ENCODE peak calls at places on chromosomes 1 and 21, in seven cellular contexts. M is AG08396; P is CD8-positive, alpha-beta memory T cell; B is cardiac fibroblast; T is activated T-cell treated with anti-CD3 and anti-CD28 coated beads for 4 hours; O is COR-L47; R is fibroblast of lung. I is an unnamed sample.

GRCh38 chr21:16418211-16418610 is 688.4 kb downstream of the USP25 start:
- DNase-seq in T (no peak), O (no peak), R (peak), P (no peak), B (peak), M (no peak), I (peak)

GRCh38 chr1:21896652-21897532 is 40.2 kb downstream of the HSPG2 start:
- DNase-seq in M (peak), B (peak), T (no peak), P (no peak), R (no peak), O (no peak), I (no peak)

GRCh38 chr1:40143891-40144575 is 17.2 kb upstream of the RLF start:
- DNase-seq in R (peak), B (peak), P (peak), M (peak), O (peak), T (peak), I (peak)

GRCh38 chr1:47534417-47534816 is 96.6 kb downstream of the FOXD2 start:
- DNase-seq in O (no peak), B (peak), R (no peak), M (peak), T (no peak), P (no peak), I (peak)

GRCh38 chr1:200888349-200888838 is 6.3 kb upstream of the INAVA start:
- DNase-seq in B (no peak), P (peak), M (no peak), T (peak), O (no peak), R (no peak), I (no peak)

GRCh38 chr1:233245191-233245765 is 50.2 kb downstream of the PCNX2 start:
- DNase-seq in O (no peak), M (no peak), P (no peak), T (no peak), B (no peak), R (no peak), I (no peak)

GRCh38 chr1:231971397-231972233 is 345.0 kb downstream of the DISC1 start:
- DNase-seq in M (no peak), R (peak), B (peak), O (no peak), T (no peak), P (no peak), I (no peak)

GRCh38 chr1:42931108-42931539 is 27.5 kb downstream of the SLC2A1 start:
- DNase-seq in B (peak), O (peak), M (peak), R (peak), T (peak), P (peak), I (peak)

GRCh38 chr21:16318651-16319300 is 589.0 kb downstream of the USP25 start:
- DNase-seq in B (no peak), T (no peak), M (no peak), R (no peak), P (no peak), O (no peak), I (no peak)

GRCh38 chr1:207486210-207486609 is 9.7 kb upstream of the CR1 start:
- DNase-seq in T (no peak), P (no peak), B (no peak), R (no peak), O (no peak), M (no peak), I (no peak)

GRCh38 chr1:205584732-205585131 is 47.1 kb downstream of the ELK4 start:
- DNase-seq in M (no peak), O (no peak), B (no peak), T (no peak), P (no peak), R (no peak), I (no peak)

GRCh38 chr21:31335957-31336738 is 7.9 kb downstream of the TIAM1 start:
- DNase-seq in O (no peak), T (no peak), R (peak), P (no peak), M (peak), B (peak), I (peak)

I was measured in hepatic stellate cell.